ENCODE peak calls at places on chromosome 3, in four cellular contexts. F is heart right ventricle, Y is gastrocnemius medialis, H is MM.1S. K is an unnamed sample. For H3K4me1, the result is how much of the 10 kb centered on the place peaks cover.

GRCh38 chr3:147301781-147302180 is 104.6 kb downstream of the ZIC4 start:
- DNase-seq in Y (no peak), F (no peak), H (no peak), K (no peak)

GRCh38 chr3:48088056-48088748 is 72.0 kb upstream of the MAP4 start:
- DNase-seq in F (peak), H (no peak), Y (peak), K (no peak)

GRCh38 chr3:143718463-143718862 is 129.8 kb downstream of the SLC9A9 start:
- DNase-seq in Y (no peak), F (no peak), H (no peak), K (no peak)

GRCh38 chr3:184562146-184562861 is 719 bp downstream of the EPHB3 start:
- DNase-seq in F (no peak), H (no peak), Y (no peak), K (no peak)

GRCh38 chr3:37465174-37465573 is 290.8 kb upstream of the LRRFIP2 start:
- DNase-seq in H (no peak), F (no peak), Y (no peak), K (no peak)

GRCh38 chr3:34075975-34076374 is 277.5 kb downstream of the PDCD6IP start:
- DNase-seq in Y (no peak), H (no peak), F (no peak), K (no peak)

GRCh38 chr3:37813403-37813802 is 48.3 kb upstream of the CTDSPL start:
- DNase-seq in H (no peak), Y (no peak), F (no peak), K (no peak)

GRCh38 chr3:45560270-45561020 is 34.1 kb upstream of the LIMD1 start:
- DNase-seq in Y (peak), F (peak), H (no peak), K (peak)

GRCh38 chr3:107024481-107025153 is 352.6 kb upstream of the CCDC54 start:
- DNase-seq in Y (no peak), H (no peak), F (no peak), K (peak)

GRCh38 chr3:64008487-64008886 is 14.8 kb downstream of the PSMD6 start:
- DNase-seq in Y (no peak), H (no peak), F (no peak), K (no peak)

GRCh38 chr3:52896613-52897012 is 735 bp downstream of the STIMATE start:
- DNase-seq in H (no peak), Y (no peak), F (no peak), K (no peak)

GRCh38 chr3:126127904-126128303 is 44.0 kb upstream of the SLC41A3 start:
- DNase-seq in Y (peak), H (no peak), F (peak), K (peak)

GRCh38 chr3:144142151-144142855 is 170.7 kb downstream of the DIPK2A start:
- DNase-seq in H (no peak), F (no peak), Y (no peak), K (no peak)

GRCh38 chr3:12451960-12452359 is 32.3 kb upstream of the TSEN2 start:
- DNase-seq in Y (no peak), F (no peak), H (no peak), K (no peak)

GRCh38 chr3:30282052-30282708 is 324.2 kb upstream of the TGFBR2 start:
- DNase-seq in Y (no peak), F (no peak), H (no peak), K (no peak)

GRCh38 chr3:32109256-32109655 is 2.8 kb downstream of the GPD1L start:
- DNase-seq in Y (peak), F (peak), H (no peak), K (peak)

GRCh38 chr3:76044601-76045600 is 259.6 kb upstream of the ZNF717 start:
- DNase-seq in Y (no peak), H (peak), F (no peak), K (no peak)

GRCh38 chr3:106086636-106087035 is 217.8 kb upstream of the CBLB start:
- DNase-seq in H (no peak), F (no peak), Y (no peak), K (no peak)

GRCh38 chr3:72756900-72757299 is 91.3 kb downstream of the SHQ1 start:
- DNase-seq in Y (no peak), F (no peak), H (peak), K (no peak)

GRCh38 chr3:50487181-50487580 is 16.3 kb downstream of the CACNA2D2 start:
- DNase-seq in Y (no peak), F (no peak), H (no peak), K (no peak)

GRCh38 chr3:16898595-16899395 is 14.0 kb downstream of the PLCL2 start:
- DNase-seq in Y (no peak), H (no peak), F (peak), K (no peak)

GRCh38 chr3:37730825-37731224 is 130.9 kb upstream of the CTDSPL start:
- DNase-seq in F (no peak), H (no peak), Y (no peak), K (no peak)

GRCh38 chr3:113231827-113232253 is 20.5 kb downstream of the BOC start:
- DNase-seq in H (no peak), Y (no peak), F (no peak), K (no peak)

GRCh38 chr3:182717216-182717615 is 76.1 kb upstream of the ATP11B start:
- DNase-seq in Y (no peak), F (no peak), H (peak), K (no peak)

GRCh38 chr3:48194446-48195071 is 6.3 kb upstream of the CDC25A start:
- DNase-seq in Y (no peak), F (peak), H (peak), K (no peak)

GRCh38 chr3:134377896-134378295 is 3.6 kb upstream of the AMOTL2 start:
- DNase-seq in F (no peak), H (no peak), Y (no peak), K (no peak)

GRCh38 chr3:177286034-177286433 is 88.8 kb upstream of the TBL1XR1 start:
- DNase-seq in H (no peak), F (no peak), Y (no peak), K (no peak)

GRCh38 chr3:15601399-15602145 is at the start of the genes BTD and HACL1:
- DNase-seq in Y (peak), F (peak), H (peak), K (peak)

GRCh38 chr3:14425574-14426304 is 23.3 kb downstream of the SLC6A6 start:
- DNase-seq in H (no peak), Y (no peak), F (no peak), K (no peak)

GRCh38 chr3:132536442-132537153 is 60.5 kb upstream of the ACKR4 start:
- DNase-seq in H (peak), Y (no peak), F (no peak), K (no peak)

GRCh38 chr3:10798600-10799367 is 17.2 kb upstream of the SLC6A11 start:
- DNase-seq in H (no peak), F (no peak), Y (no peak), K (no peak)

GRCh38 chr3:110743202-110743601 is 328.4 kb upstream of the NECTIN3 start:
- DNase-seq in Y (no peak), H (no peak), F (no peak), K (no peak)

GRCh38 chr3:123870033-123870432 is 14.1 kb downstream of the MYLK start:
- DNase-seq in H (peak), F (no peak), Y (no peak), K (no peak)

DNA sequence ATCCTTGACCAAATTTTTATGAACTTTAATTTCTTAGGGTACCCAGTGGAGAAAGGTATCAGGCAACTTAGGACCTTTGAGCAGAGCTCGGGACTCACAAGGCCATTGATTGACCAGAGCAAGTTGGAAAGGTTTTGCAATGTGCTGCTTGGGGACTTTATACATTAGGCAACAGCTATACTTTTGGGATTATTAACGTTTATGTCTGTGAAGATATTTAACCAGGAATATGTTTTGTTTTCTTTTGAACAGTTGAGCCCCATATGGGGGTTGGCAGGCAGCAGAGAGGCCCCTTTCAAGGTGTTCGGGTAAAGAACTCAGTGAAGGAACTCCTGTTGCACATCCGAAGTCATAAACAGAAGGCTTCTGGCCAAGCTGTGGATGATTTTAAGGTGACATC is 2.5 kb downstream of the NFKBIZ start:
- DNase-seq in F (no peak), H (no peak), Y (no peak), K (no peak)
- H3K4me1 ChIP-seq in F (under half), H (under half), Y (under half), K (under half)

DNA sequence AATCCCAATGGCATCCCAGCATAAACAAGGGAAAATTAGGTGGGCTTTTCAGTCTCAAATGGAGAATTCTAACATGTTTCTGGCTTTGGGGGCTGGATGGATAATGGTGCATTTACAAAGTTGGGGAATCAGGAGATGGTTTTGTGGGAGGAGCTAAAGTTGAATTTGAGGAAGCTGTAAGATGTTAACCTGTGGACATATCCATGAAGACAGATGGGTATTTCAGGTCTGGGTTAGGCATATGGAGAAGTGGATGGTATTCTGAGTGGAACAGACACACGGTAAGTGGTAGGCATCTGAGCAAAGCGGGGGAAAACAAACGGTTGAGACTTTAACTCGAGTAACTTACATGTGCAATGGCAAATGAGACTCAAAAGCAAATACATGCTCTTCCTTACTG is 1.7 kb upstream of the LMLN start:
- DNase-seq in H (no peak), F (no peak), Y (no peak), K (no peak)
- H3K27ac ChIP-seq in H (no peak), F (no peak), Y (no peak), K (no peak)

GRCh38 chr3:4495294-4496110 is 2.4 kb downstream of the ITPR1 start:
- DNase-seq in F (no peak), H (no peak), Y (no peak), K (no peak)
- H3K4me3 ChIP-seq in F (peak), H (no peak), Y (peak), K (peak)

DNA sequence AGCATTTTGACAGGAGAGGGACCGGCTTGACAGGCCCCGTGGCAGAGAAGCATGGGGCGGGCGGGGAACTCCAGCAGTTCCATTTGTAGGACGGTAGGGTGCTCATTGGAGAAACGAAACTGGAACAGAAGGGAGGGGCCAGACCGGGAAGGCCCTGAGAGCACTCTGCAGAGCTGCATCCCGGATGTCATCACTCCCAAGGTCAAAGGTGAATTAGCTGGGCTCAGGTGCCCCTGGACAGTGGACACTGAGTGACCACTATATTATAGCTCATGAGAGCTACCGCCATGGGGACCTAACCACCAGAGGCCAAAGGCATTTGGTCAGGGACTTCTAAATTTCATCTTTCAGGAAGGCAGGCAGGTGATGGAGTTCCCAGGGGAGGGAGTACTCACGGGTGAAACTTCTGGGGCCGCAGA is 7.3 kb downstream of the CSRNP1 start:
- DNase-seq in Y (no peak), H (no peak), F (no peak), K (no peak)
- H3K4me1 ChIP-seq in Y (half or more), H (under half), F (half or more), K (half or more)

DNA sequence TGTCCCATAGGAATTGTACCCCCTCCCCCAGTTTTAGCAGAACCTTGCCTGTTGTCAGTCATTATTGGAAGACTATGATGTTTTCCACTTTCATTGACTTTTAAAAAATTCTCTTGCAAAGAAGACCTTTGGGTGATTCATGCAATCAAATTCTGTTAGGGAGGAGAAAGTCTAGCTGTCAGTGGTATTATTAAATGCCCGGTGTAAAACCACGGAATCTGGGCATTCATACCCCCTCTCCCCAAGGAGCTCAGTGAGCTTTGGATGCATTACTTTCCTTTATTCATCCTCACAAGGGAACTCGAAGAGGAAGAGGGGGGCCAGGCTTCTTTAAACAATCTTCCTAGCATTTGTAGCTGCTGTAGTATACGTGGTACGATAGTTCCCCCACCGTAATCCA is 171.4 kb upstream of the TSC22D2 start:
- DNase-seq in Y (no peak), F (no peak), H (no peak), K (no peak)
- H3K27ac ChIP-seq in Y (no peak), F (no peak), H (no peak), K (peak)

K was measured in psoas muscle.